ENCODE peak calls at places on chromosomes 2 and 18, in nine cellular contexts. C is NCI-H1092; W is activated effector memory CD4-positive, alpha-beta T cell treated with anti-CD3 and anti-CD28 coated beads, Interleukin-2, amount 50 U/mL, for 16 hours; J is stimulated activated naive B cell treated with anti-CD40 and anti-IgM and Interleukin-4, amounts not matched to agents 10 μg/mL and 1 μg/mL and 100 μg/mL, for 72 hours; L is KBM-7; K is glutamatergic neuron; R is NCI-H69; A is left cardiac atrium; G is adrenal gland. H is an unnamed sample.

GRCh38 chr2:163713534-163714311 is 22.1 kb downstream of the FIGN start:
- DNase-seq in A (no peak), L (no peak), R (peak), G (no peak), J (no peak), W (no peak), C (no peak), K (no peak), H (peak)

GRCh38 chr18:25786778-25787177 is 303.6 kb downstream of the SS18 start:
- DNase-seq in A (no peak), L (no peak), C (no peak), R (no peak), K (no peak), J (no peak), G (peak), W (no peak), H (peak)

GRCh38 chr2:96819101-96819875 is 3.2 kb downstream of the CNNM3 start:
- DNase-seq in C (no peak), L (no peak), R (peak), K (no peak), J (no peak), G (no peak), W (no peak), A (no peak), H (peak)

GRCh38 chr2:191145769-191146471 is 4.9 kb downstream of the STAT4 start:
- DNase-seq in C (no peak), R (no peak), J (no peak), A (no peak), L (no peak), K (no peak), W (no peak), G (no peak), H (no peak)

GRCh38 chr2:66121946-66122345 is 313.0 kb upstream of the MEIS1 start:
- DNase-seq in C (no peak), G (no peak), L (no peak), J (no peak), W (no peak), K (no peak), R (no peak), A (no peak), H (no peak)

GRCh38 chr2:25617948-25618646 is 55.3 kb downstream of the DTNB start:
- DNase-seq in J (no peak), R (peak), A (no peak), C (no peak), G (no peak), L (no peak), K (no peak), W (no peak), H (no peak)

GRCh38 chr18:32735781-32736180 is 37.0 kb downstream of the KLHL14 start:
- DNase-seq in G (no peak), C (no peak), J (no peak), K (no peak), W (no peak), L (no peak), R (peak), A (no peak), H (no peak)

GRCh38 chr18:11591957-11592356 is 17.4 kb upstream of the SLC35G4 start:
- DNase-seq in A (no peak), R (peak), W (no peak), L (no peak), K (no peak), G (no peak), J (no peak), C (no peak), H (no peak)